ENCODE peak calls at places on chromosomes 6 and 20, in six cellular contexts. One of them, this sample, is unnamed.

GRCh38 chr6:38133932-38134703 is 314.6 kb downstream of the ZFAND3 start:
- DNase-seq in brain microvascular endothelial cell: no peak
- DNase-seq in OCI-LY7: no peak
- DNase-seq in ascending aorta: no peak
- DNase-seq in fibroblast of lung: peak; percentile 21
- DNase-seq in HL-60: no peak
- DNase-seq in this sample: no peak

GRCh38 chr6:99312354-99312753 is 37.1 kb downstream of the FAXC start:
- DNase-seq in ascending aorta: no peak
- DNase-seq in HL-60: no peak
- DNase-seq in OCI-LY7: no peak
- DNase-seq in fibroblast of lung: no peak
- DNase-seq in brain microvascular endothelial cell: no peak
- DNase-seq in this sample: no peak

GRCh38 chr6:97677626-97678025 is 394.6 kb upstream of the MMS22L start:
- DNase-seq in HL-60: no peak
- DNase-seq in ascending aorta: no peak
- DNase-seq in fibroblast of lung: no peak
- DNase-seq in OCI-LY7: no peak
- DNase-seq in brain microvascular endothelial cell: no peak
- DNase-seq in this sample: no peak

GRCh38 chr6:132968419-132968950 is 154.1 kb downstream of the RPS12 start:
- DNase-seq in fibroblast of lung: no peak
- DNase-seq in OCI-LY7: no peak
- DNase-seq in brain microvascular endothelial cell: no peak
- DNase-seq in HL-60: no peak
- DNase-seq in ascending aorta: no peak
- DNase-seq in this sample: no peak

GRCh38 chr6:71510057-71510713 is 221.6 kb downstream of the OGFRL1 start:
- DNase-seq in OCI-LY7: peak; percentile 65
- DNase-seq in brain microvascular endothelial cell: peak; percentile 58
- DNase-seq in fibroblast of lung: peak; percentile 77
- DNase-seq in ascending aorta: peak; percentile 79
- DNase-seq in HL-60: no peak
- DNase-seq in this sample: peak; percentile 85

GRCh38 chr20:3660262-3661059 is 2.7 kb downstream of the GFRA4 start:
- DNase-seq in OCI-LY7: no peak
- DNase-seq in brain microvascular endothelial cell: no peak
- DNase-seq in fibroblast of lung: no peak
- DNase-seq in HL-60: no peak
- DNase-seq in ascending aorta: peak; percentile 54
- DNase-seq in this sample: no peak

GRCh38 chr20:24955045-24955444 is 6.0 kb downstream of the CST7 start:
- DNase-seq in fibroblast of lung: no peak
- DNase-seq in HL-60: no peak
- DNase-seq in ascending aorta: no peak
- DNase-seq in brain microvascular endothelial cell: no peak
- DNase-seq in OCI-LY7: peak; percentile 69
- DNase-seq in this sample: no peak

GRCh38 chr6:25050356-25050755 is 114.6 kb upstream of the RIPOR2 start:
- DNase-seq in fibroblast of lung: peak; percentile 91
- DNase-seq in HL-60: peak; percentile 36
- DNase-seq in OCI-LY7: peak; percentile 67
- DNase-seq in ascending aorta: no peak
- DNase-seq in brain microvascular endothelial cell: peak; percentile 34
- DNase-seq in this sample: peak; percentile 77

GRCh38 chr20:46399401-46399800 is 7.0 kb downstream of the ELMO2 start:
- DNase-seq in fibroblast of lung: no peak
- DNase-seq in HL-60: peak; percentile 42
- DNase-seq in ascending aorta: no peak
- DNase-seq in brain microvascular endothelial cell: no peak
- DNase-seq in OCI-LY7: no peak
- DNase-seq in this sample: no peak

GRCh38 chr6:40779399-40779798 is 192.2 kb upstream of the LRFN2 start:
- DNase-seq in ascending aorta: no peak
- DNase-seq in HL-60: no peak
- DNase-seq in fibroblast of lung: peak; percentile 70
- DNase-seq in OCI-LY7: no peak
- DNase-seq in brain microvascular endothelial cell: peak; percentile 57
- DNase-seq in this sample: peak; percentile 50

GRCh38 chr20:17530716-17531536 is at the start of gene BFSP1:
- DNase-seq in fibroblast of lung: peak; percentile 65
- DNase-seq in brain microvascular endothelial cell: peak; percentile 31
- DNase-seq in OCI-LY7: peak; percentile 13
- DNase-seq in ascending aorta: peak; percentile 73
- DNase-seq in HL-60: no peak
- DNase-seq in this sample: peak; percentile 56

GRCh38 chr6:75932067-75932466 is 140.4 kb downstream of the IMPG1 start:
- DNase-seq in ascending aorta: no peak
- DNase-seq in HL-60: no peak
- DNase-seq in brain microvascular endothelial cell: peak; percentile 35
- DNase-seq in fibroblast of lung: peak; percentile 9
- DNase-seq in OCI-LY7: peak; percentile 12
- DNase-seq in this sample: peak; percentile 10

GRCh38 chr6:4370066-4370465 is 234.7 kb upstream of the ECI2 start:
- DNase-seq in ascending aorta: no peak
- DNase-seq in brain microvascular endothelial cell: peak; percentile 89
- DNase-seq in OCI-LY7: no peak
- DNase-seq in HL-60: no peak
- DNase-seq in fibroblast of lung: peak; percentile 98
- DNase-seq in this sample: peak; percentile 94

GRCh38 chr6:89509719-89510339 is 76.9 kb downstream of the ANKRD6 start:
- DNase-seq in HL-60: no peak
- DNase-seq in OCI-LY7: no peak
- DNase-seq in ascending aorta: no peak
- DNase-seq in fibroblast of lung: no peak
- DNase-seq in brain microvascular endothelial cell: no peak
- DNase-seq in this sample: no peak

GRCh38 chr6:118574051-118574865 is 26.2 kb downstream of the PLN start:
- DNase-seq in OCI-LY7: peak; percentile 14
- DNase-seq in HL-60: no peak
- DNase-seq in fibroblast of lung: peak; percentile 41
- DNase-seq in ascending aorta: no peak
- DNase-seq in brain microvascular endothelial cell: no peak
- DNase-seq in this sample: no peak

GRCh38 chr6:41580690-41581089 is 34.5 kb downstream of the FOXP4 start:
- DNase-seq in fibroblast of lung: no peak
- DNase-seq in HL-60: no peak
- DNase-seq in brain microvascular endothelial cell: no peak
- DNase-seq in ascending aorta: no peak
- DNase-seq in OCI-LY7: no peak
- DNase-seq in this sample: no peak

GRCh38 chr6:155400022-155400965 is 55.3 kb downstream of the NOX3 start:
- DNase-seq in ascending aorta: no peak
- DNase-seq in OCI-LY7: no peak
- DNase-seq in HL-60: no peak
- DNase-seq in brain microvascular endothelial cell: no peak
- DNase-seq in fibroblast of lung: peak; percentile 26
- DNase-seq in this sample: no peak

GRCh38 chr6:109318328-109318876 is 63.9 kb downstream of the CD164 start:
- DNase-seq in ascending aorta: no peak
- DNase-seq in HL-60: no peak
- DNase-seq in fibroblast of lung: no peak
- DNase-seq in OCI-LY7: no peak
- DNase-seq in brain microvascular endothelial cell: no peak
- DNase-seq in this sample: no peak

GRCh38 chr6:166157930-166158617 is 9.6 kb downstream of the TBXT start:
- DNase-seq in OCI-LY7: peak; percentile 39
- DNase-seq in fibroblast of lung: no peak
- DNase-seq in brain microvascular endothelial cell: no peak
- DNase-seq in HL-60: no peak
- DNase-seq in ascending aorta: no peak
- DNase-seq in this sample: no peak

GRCh38 chr6:52417675-52418111 is 2.4 kb upstream of the EFHC1 start:
- DNase-seq in OCI-LY7: no peak
- DNase-seq in brain microvascular endothelial cell: peak; percentile 69
- DNase-seq in ascending aorta: no peak
- DNase-seq in fibroblast of lung: peak; percentile 90
- DNase-seq in HL-60: no peak
- DNase-seq in this sample: peak; percentile 77

GRCh38 chr20:829531-829930 is 4.0 kb upstream of the FAM110A start:
- DNase-seq in OCI-LY7: no peak
- DNase-seq in ascending aorta: peak; percentile 38
- DNase-seq in fibroblast of lung: peak; percentile 42
- DNase-seq in HL-60: no peak
- DNase-seq in brain microvascular endothelial cell: peak; percentile 22
- DNase-seq in this sample: no peak

GRCh38 chr20:5127204-5127858 is 523 bp downstream of the CDS2 start:
- DNase-seq in fibroblast of lung: peak; percentile 53
- DNase-seq in brain microvascular endothelial cell: no peak
- DNase-seq in ascending aorta: peak; percentile 79
- DNase-seq in HL-60: no peak
- DNase-seq in OCI-LY7: peak; percentile 89
- DNase-seq in this sample: peak; percentile 41

GRCh38 chr6:45388328-45388727 is 10.6 kb upstream of the SUPT3H start:
- DNase-seq in brain microvascular endothelial cell: no peak
- DNase-seq in HL-60: no peak
- DNase-seq in ascending aorta: no peak
- DNase-seq in fibroblast of lung: peak; percentile 48
- DNase-seq in OCI-LY7: no peak
- DNase-seq in this sample: no peak

GRCh38 chr6:16337280-16337975 is 99.0 kb downstream of the GMPR start:
- DNase-seq in ascending aorta: peak; percentile 94
- DNase-seq in brain microvascular endothelial cell: peak; percentile 54
- DNase-seq in fibroblast of lung: peak; percentile 93
- DNase-seq in OCI-LY7: no peak
- DNase-seq in HL-60: no peak
- DNase-seq in this sample: peak; percentile 70

GRCh38 chr6:140960566-140960965 is 1172.2 kb upstream of the GJE1 start:
- DNase-seq in HL-60: no peak
- DNase-seq in brain microvascular endothelial cell: peak; percentile 48
- DNase-seq in ascending aorta: no peak
- DNase-seq in fibroblast of lung: peak; percentile 45
- DNase-seq in OCI-LY7: no peak
- DNase-seq in this sample: peak; percentile 21

GRCh38 chr6:136378888-136379287 is 89.2 kb upstream of the BCLAF1 start:
- DNase-seq in HL-60: no peak
- DNase-seq in fibroblast of lung: no peak
- DNase-seq in OCI-LY7: no peak
- DNase-seq in ascending aorta: no peak
- DNase-seq in brain microvascular endothelial cell: no peak
- DNase-seq in this sample: no peak

GRCh38 chr6:166173292-166173951 is 5.8 kb upstream of the TBXT start:
- DNase-seq in OCI-LY7: peak; percentile 54
- DNase-seq in HL-60: no peak
- DNase-seq in ascending aorta: no peak
- DNase-seq in brain microvascular endothelial cell: no peak
- DNase-seq in fibroblast of lung: no peak
- DNase-seq in this sample: no peak

GRCh38 chr6:72969666-72970065 is 255.6 kb downstream of the KHDC1L start:
- DNase-seq in OCI-LY7: no peak
- DNase-seq in ascending aorta: no peak
- DNase-seq in HL-60: no peak
- DNase-seq in brain microvascular endothelial cell: no peak
- DNase-seq in fibroblast of lung: no peak
- DNase-seq in this sample: no peak

GRCh38 chr6:7886132-7886531 is 24.5 kb downstream of the TXNDC5 start:
- DNase-seq in fibroblast of lung: no peak
- DNase-seq in brain microvascular endothelial cell: no peak
- DNase-seq in HL-60: no peak
- DNase-seq in ascending aorta: no peak
- DNase-seq in OCI-LY7: no peak
- DNase-seq in this sample: no peak
- TF ChIP-seq CTCF in fibroblast of lung: no peak
- TF ChIP-seq CTCF in brain microvascular endothelial cell: no peak
- TF ChIP-seq CTCF in HL-60: no peak
- TF ChIP-seq CTCF in ascending aorta: no peak
- TF ChIP-seq CTCF in OCI-LY7: no peak
- TF ChIP-seq CTCF in this sample: no peak

GRCh38 chr20:63652192-63652980 is 838 bp downstream of the STMN3 start:
- DNase-seq in HL-60: no peak
- DNase-seq in ascending aorta: no peak
- DNase-seq in brain microvascular endothelial cell: no peak
- DNase-seq in fibroblast of lung: peak; percentile 37
- DNase-seq in OCI-LY7: no peak
- DNase-seq in this sample: no peak
- H3K4me3 ChIP-seq in HL-60: no peak overlapping the region
- H3K4me3 ChIP-seq in ascending aorta: peak overlapping the region; percentile 70
- H3K4me3 ChIP-seq in brain microvascular endothelial cell: peak overlapping the region; percentile 49
- H3K4me3 ChIP-seq in fibroblast of lung: peak overlapping the region; percentile 62
- H3K4me3 ChIP-seq in OCI-LY7: no peak overlapping the region
- H3K4me3 ChIP-seq in this sample: peak overlapping the region; percentile 48

DNA sequence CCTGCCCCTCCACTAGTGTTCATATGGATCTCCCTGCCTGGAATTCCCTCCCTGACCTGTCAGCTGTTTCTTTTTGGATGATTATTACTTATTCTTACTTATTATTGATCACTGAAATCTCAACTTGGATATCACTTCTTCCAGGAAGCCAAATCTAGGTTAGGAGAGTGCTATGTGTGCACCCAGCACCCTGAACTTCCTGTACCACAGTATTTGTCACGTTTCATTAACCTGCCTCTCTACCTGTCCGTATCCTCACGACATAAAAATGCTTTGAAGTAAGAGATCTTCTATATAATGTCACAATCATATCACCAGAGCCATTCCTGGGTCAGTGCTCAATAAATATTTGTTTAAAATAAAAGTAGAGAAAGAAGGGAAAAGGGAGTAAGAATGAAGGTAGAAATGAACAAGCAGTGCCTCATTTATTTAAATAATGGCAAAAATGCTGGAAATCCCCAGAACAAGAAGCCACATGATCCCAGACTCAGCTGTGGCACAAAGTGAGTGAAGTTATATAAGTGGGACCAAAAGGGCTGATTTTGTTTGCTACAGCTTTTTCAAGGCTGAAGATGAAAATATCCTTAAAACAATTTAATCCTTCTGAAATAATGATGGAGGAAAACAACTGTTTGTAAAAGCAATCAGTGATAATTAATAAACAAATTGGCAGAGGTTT is 88.0 kb upstream of the MANEA start:
- DNase-seq in OCI-LY7: no peak
- DNase-seq in HL-60: no peak
- DNase-seq in fibroblast of lung: no peak
- DNase-seq in ascending aorta: no peak
- DNase-seq in brain microvascular endothelial cell: no peak
- DNase-seq in this sample: no peak
- TF ChIP-seq CTCF in OCI-LY7: no peak
- TF ChIP-seq CTCF in HL-60: no peak
- TF ChIP-seq CTCF in fibroblast of lung: no peak
- TF ChIP-seq CTCF in ascending aorta: no peak
- TF ChIP-seq CTCF in brain microvascular endothelial cell: no peak
- TF ChIP-seq CTCF in this sample: no peak

GRCh38 chr6:17884501-17885039 is 102.9 kb downstream of the KIF13A start:
- DNase-seq in brain microvascular endothelial cell: no peak
- DNase-seq in HL-60: no peak
- DNase-seq in fibroblast of lung: peak; percentile 49
- DNase-seq in ascending aorta: no peak
- DNase-seq in OCI-LY7: no peak
- DNase-seq in this sample: no peak

GRCh38 chr6:17886891-17887290 is 100.5 kb downstream of the KIF13A start:
- DNase-seq in HL-60: no peak
- DNase-seq in ascending aorta: no peak
- DNase-seq in OCI-LY7: no peak
- DNase-seq in brain microvascular endothelial cell: no peak
- DNase-seq in fibroblast of lung: peak; percentile 48
- DNase-seq in this sample: no peak

GRCh38 chr6:17883665-17884500 is 103.6 kb downstream of the KIF13A start:
- DNase-seq in ascending aorta: no peak
- DNase-seq in OCI-LY7: no peak
- DNase-seq in fibroblast of lung: no peak
- DNase-seq in HL-60: no peak
- DNase-seq in brain microvascular endothelial cell: no peak
- DNase-seq in this sample: no peak

GRCh38 chr6:17885889-17886576 is 101.4 kb downstream of the KIF13A start:
- DNase-seq in fibroblast of lung: peak; percentile 56
- DNase-seq in HL-60: no peak
- DNase-seq in ascending aorta: no peak
- DNase-seq in OCI-LY7: no peak
- DNase-seq in brain microvascular endothelial cell: no peak
- DNase-seq in this sample: no peak

GRCh38 chr6:17885079-17885478 is 102.4 kb downstream of the KIF13A start:
- DNase-seq in ascending aorta: no peak
- DNase-seq in HL-60: no peak
- DNase-seq in fibroblast of lung: peak; percentile 34
- DNase-seq in brain microvascular endothelial cell: no peak
- DNase-seq in OCI-LY7: no peak
- DNase-seq in this sample: no peak
- H3K4me3 ChIP-seq in ascending aorta: no peak overlapping the region
- H3K4me3 ChIP-seq in HL-60: no peak overlapping the region
- H3K4me3 ChIP-seq in fibroblast of lung: no peak overlapping the region
- H3K4me3 ChIP-seq in brain microvascular endothelial cell: no peak overlapping the region
- H3K4me3 ChIP-seq in OCI-LY7: no peak overlapping the region
- H3K4me3 ChIP-seq in this sample: no peak overlapping the region

This sample was measured in astrocyte of the spinal cord.